ENCODE peak calls at places on chromosomes 12 and 14, in six cellular contexts. I is fibroblast of pulmonary artery, B is NT2/D1, V is lower leg skin, L is IMR-90, G is adipocyte. H is an unnamed sample.

GRCh38 chr12:70989232-70989631 is 68.7 kb upstream of the PTPRR start:
- DNase-seq in I (peak; percentile 42), L (no peak), V (no peak), G (peak; percentile 71), B (no peak), H (no peak)

GRCh38 chr12:32183646-32184045 is 77.0 kb downstream of the BICD1 start:
- DNase-seq in I (no peak), B (peak; percentile 70), G (no peak), V (no peak), L (peak; percentile 15), H (peak; percentile 95)

GRCh38 chr12:89933911-89934310 is 225.3 kb upstream of the ATP2B1 start:
- DNase-seq in V (no peak), I (peak; percentile 33), G (no peak), L (peak; percentile 34), B (no peak), H (no peak)

GRCh38 chr14:57533214-57533613 is 39.6 kb upstream of the CCDC198 start:
- DNase-seq in V (no peak), B (peak; percentile 18), G (peak; percentile 17), L (no peak), I (peak; percentile 31), H (peak; percentile 49)

GRCh38 chr12:54128466-54128865 is 60.3 kb downstream of the SMUG1 start:
- DNase-seq in L (no peak), B (peak; percentile 40), G (no peak), I (no peak), V (no peak), H (peak; percentile 31)

GRCh38 chr12:2284857-2285256 is 232.1 kb downstream of the CACNA1C start:
- DNase-seq in V (peak; percentile 90), G (peak; percentile 91), I (peak; percentile 78), L (peak; percentile 73), B (peak; percentile 93), H (peak; percentile 91)

GRCh38 chr12:88951860-88952483 is 371.7 kb upstream of the KITLG start:
- DNase-seq in G (no peak), I (no peak), L (no peak), B (peak; percentile 47), V (no peak), H (peak; percentile 87)

GRCh38 chr12:53268009-53268636 is at the start of gene ESPL1:
- DNase-seq in L (peak; percentile 75), I (peak; percentile 76), V (peak; percentile 93), G (peak; percentile 88), B (peak; percentile 81), H (peak; percentile 83)

GRCh38 chr12:124771462-124772361 is 92.0 kb downstream of the SCARB1 start:
- DNase-seq in I (peak; percentile 74), V (peak; percentile 97), L (peak; percentile 60), G (peak; percentile 90), B (peak; percentile 70), H (peak; percentile 73)

GRCh38 chr12:65015850-65016249 is 105.3 kb downstream of the WIF1 start:
- DNase-seq in L (no peak), B (no peak), G (no peak), I (no peak), V (no peak), H (no peak)

GRCh38 chr12:82207556-82207955 is 150.6 kb downstream of the CCDC59 start:
- DNase-seq in L (no peak), V (no peak), B (no peak), I (no peak), G (peak; percentile 8), H (no peak)

GRCh38 chr14:89723930-89724915 is 230.3 kb downstream of the EFCAB11 start:
- DNase-seq in G (peak; percentile 57), L (no peak), B (no peak), V (no peak), I (no peak), H (peak; percentile 10)

GRCh38 chr12:95218164-95218851 is 701 bp downstream of the VEZT start:
- DNase-seq in B (no peak), I (peak; percentile 62), L (peak; percentile 58), V (no peak), G (peak; percentile 83), H (no peak)

GRCh38 chr12:124306686-124307555 is 12.0 kb downstream of the RFLNA start:
- DNase-seq in B (no peak), G (no peak), V (no peak), I (no peak), L (no peak), H (no peak)

GRCh38 chr14:106268013-106268727 is 741.8 kb downstream of the TMEM121 start:
- DNase-seq in I (no peak), B (peak; percentile 28), G (no peak), V (no peak), L (no peak), H (no peak)

GRCh38 chr12:109595321-109595902 is 21.8 kb downstream of the MVK start:
- DNase-seq in I (no peak), L (no peak), B (no peak), V (no peak), G (no peak), H (no peak)

GRCh38 chr12:28089363-28089762 is 100.9 kb upstream of the CCDC91 start:
- DNase-seq in B (no peak), I (peak; percentile 36), L (peak; percentile 37), G (peak; percentile 59), V (no peak), H (peak; percentile 50)

GRCh38 chr12:62361048-62361447 is 100.8 kb downstream of the USP15 start:
- DNase-seq in I (peak; percentile 15), B (no peak), L (no peak), V (no peak), G (peak; percentile 28), H (no peak)

GRCh38 chr12:104866286-104866685 is 91.8 kb downstream of the SLC41A2 start:
- DNase-seq in I (peak; percentile 89), B (no peak), G (peak; percentile 42), L (peak; percentile 70), V (no peak), H (no peak)

GRCh38 chr12:21940972-21941521 is at the start of gene ABCC9:
- DNase-seq in G (peak; percentile 73), L (peak; percentile 33), V (peak; percentile 89), I (peak; percentile 20), B (peak; percentile 65), H (peak; percentile 63)

GRCh38 chr14:30855345-30856037 is 18.9 kb upstream of the COCH start:
- DNase-seq in B (no peak), I (no peak), G (no peak), V (no peak), L (no peak), H (no peak)

GRCh38 chr14:68585690-68586089 is 207.2 kb downstream of the ZFP36L1 start:
- DNase-seq in L (peak; percentile 11), I (peak; percentile 38), V (no peak), G (no peak), B (no peak), H (no peak)

GRCh38 chr12:71551529-71551928 is 111.9 kb downstream of the LGR5 start:
- DNase-seq in L (peak; percentile 15), B (no peak), G (peak; percentile 61), I (peak; percentile 43), V (no peak), H (no peak)

GRCh38 chr12:75482636-75483035 is 2.1 kb downstream of the GLIPR1 start:
- DNase-seq in G (no peak), V (no peak), L (no peak), I (no peak), B (no peak), H (no peak)

GRCh38 chr14:89160437-89160836 is 256.6 kb downstream of the FOXN3 start:
- DNase-seq in G (no peak), I (no peak), B (no peak), V (no peak), L (no peak), H (no peak)

GRCh38 chr12:46491548-46491947 is 119.0 kb upstream of the SLC38A2 start:
- DNase-seq in L (no peak), I (peak; percentile 86), V (no peak), B (no peak), G (no peak), H (no peak)

GRCh38 chr12:6818246-6819006 is 3.2 kb upstream of the GPR162 start:
- DNase-seq in G (no peak), V (no peak), L (no peak), I (no peak), B (no peak), H (peak; percentile 43)

GRCh38 chr14:22460461-22461195 is 128.4 kb downstream of the DAD1 start:
- DNase-seq in G (no peak), B (no peak), I (no peak), L (peak; percentile 6), V (no peak), H (no peak)

DNA sequence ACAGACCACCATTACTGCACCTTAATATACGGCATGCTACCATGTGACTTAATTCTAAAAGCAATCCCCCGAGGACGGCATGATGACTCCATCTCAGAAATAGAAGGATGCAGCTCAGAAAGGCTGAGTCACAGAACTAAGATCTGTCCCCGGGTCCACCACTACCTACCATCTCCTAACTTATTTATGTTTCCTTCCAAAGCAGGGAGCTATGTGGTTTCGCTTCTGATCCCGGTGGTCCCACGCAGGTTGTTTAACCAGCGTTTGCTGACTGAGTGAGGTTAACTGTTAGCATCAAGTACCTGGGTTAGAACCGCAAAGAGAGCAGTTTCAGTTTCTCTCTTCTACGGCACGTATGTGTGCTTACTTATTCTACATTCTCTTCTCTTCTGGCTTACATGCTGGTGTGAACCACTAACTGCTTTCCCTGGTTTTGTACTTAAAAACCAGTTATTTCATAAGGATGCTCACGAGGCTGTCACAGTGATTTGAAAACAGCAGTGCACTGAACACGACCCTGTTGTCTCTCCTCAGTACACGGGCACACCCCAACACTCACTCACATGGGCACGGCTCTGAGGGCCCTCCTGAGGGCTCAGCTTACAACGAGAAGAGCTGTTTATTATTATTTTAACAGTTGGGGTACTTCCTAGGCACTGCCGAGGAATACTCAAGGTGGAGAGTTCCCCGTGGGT is 66.7 kb downstream of the CCDC88C start:
- DNase-seq in B (no peak), I (no peak), L (no peak), V (no peak), G (no peak), H (no peak)
- H3K4me3 ChIP-seq in B (no peak overlapping the region), I (no peak overlapping the region), L (no peak overlapping the region), V (no peak overlapping the region), G (no peak overlapping the region), H (no peak overlapping the region)

DNA sequence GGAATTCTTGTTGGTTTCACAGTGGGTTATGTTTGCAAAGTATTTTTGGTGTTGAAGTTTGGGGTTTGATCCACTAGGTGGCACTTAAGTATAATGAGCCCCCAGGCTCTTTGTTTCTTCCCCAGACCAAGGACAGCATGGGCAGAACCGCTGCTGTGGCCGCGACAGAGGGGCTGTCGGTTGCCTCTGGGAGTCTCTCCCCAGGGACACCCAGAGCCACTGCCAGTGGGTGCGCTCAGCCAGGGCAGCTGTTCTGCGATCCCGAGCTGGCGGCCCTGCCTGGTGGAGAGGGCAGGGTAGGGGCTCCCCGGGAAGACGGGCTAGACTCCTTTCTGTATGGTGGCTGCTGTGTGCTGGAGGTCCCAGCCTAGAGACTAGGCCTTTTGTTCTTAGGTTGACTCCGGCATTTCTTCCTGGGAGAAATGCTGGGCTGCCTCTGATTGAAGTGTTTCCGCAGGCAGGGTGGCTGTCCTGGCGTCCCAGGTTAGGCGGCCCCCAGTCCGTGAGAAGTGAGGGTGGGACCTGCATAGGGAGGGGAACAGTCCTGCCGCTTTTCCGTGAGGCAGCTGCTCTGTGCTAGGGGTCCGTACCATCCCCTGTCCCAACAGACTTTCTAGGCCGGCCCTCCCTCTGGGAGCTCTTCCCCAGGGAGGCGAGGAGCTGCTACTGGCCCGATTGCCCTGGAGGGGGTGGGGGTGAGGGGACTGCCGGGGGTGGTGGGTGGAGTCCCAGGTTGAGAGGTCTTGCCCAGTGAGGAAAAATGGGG is 253.1 kb upstream of the PELI2 start:
- DNase-seq in B (peak; percentile 43), V (no peak), G (no peak), L (no peak), I (no peak), H (peak; percentile 73)
- H3K4me3 ChIP-seq in B (no peak overlapping the region), V (no peak overlapping the region), G (no peak overlapping the region), L (no peak overlapping the region), I (no peak overlapping the region), H (no peak overlapping the region)

GRCh38 chr12:14395059-14395778 is 29.7 kb downstream of the ATF7IP start:
- DNase-seq in L (no peak), I (no peak), B (no peak), V (no peak), G (no peak), H (no peak)
- H3K4me3 ChIP-seq in L (no peak overlapping the region), I (no peak overlapping the region), B (no peak overlapping the region), V (no peak overlapping the region), G (peak overlapping the region; percentile 45), H (no peak overlapping the region)

GRCh38 chr12:51819851-51820720 is 28.4 kb downstream of the FIGNL2 start:
- DNase-seq in V (no peak), L (no peak), G (no peak), B (no peak), I (no peak), H (no peak)
- H3K4me3 ChIP-seq in V (no peak overlapping the region), L (peak overlapping the region; percentile 68), G (peak overlapping the region; percentile 23), B (peak overlapping the region; percentile 81), I (peak overlapping the region; percentile 27), H (peak overlapping the region; percentile 40)

H was measured in mesendoderm.